ENCODE peak calls at places on chromosomes 7 and 10, in six cellular contexts. One of them, this sample, is unnamed.

GRCh38 chr7:21754963-21755362 is 190.7 kb downstream of the CDCA7L start:
- DNase-seq in stimulated activated CD4-positive, alpha-beta T cell treated with anti-CD3 and anti-CD28 coated beads, TNF-alpha, amount 100 ng/mL, for 1 hour: no peak
- DNase-seq in GM23338: peak
- DNase-seq in posterior vena cava: no peak
- DNase-seq in PC-9: no peak
- DNase-seq in NCI-H510A: no peak
- DNase-seq in this sample: no peak

GRCh38 chr7:92685146-92686042 is 95.2 kb upstream of the FAM133B start:
- DNase-seq in GM23338: peak
- DNase-seq in posterior vena cava: no peak
- DNase-seq in PC-9: no peak
- DNase-seq in stimulated activated CD4-positive, alpha-beta T cell treated with anti-CD3 and anti-CD28 coated beads, TNF-alpha, amount 100 ng/mL, for 1 hour: peak
- DNase-seq in NCI-H510A: no peak
- DNase-seq in this sample: peak

GRCh38 chr10:116985611-116986010 is 19.4 kb downstream of the SHTN1 start:
- DNase-seq in posterior vena cava: no peak
- DNase-seq in stimulated activated CD4-positive, alpha-beta T cell treated with anti-CD3 and anti-CD28 coated beads, TNF-alpha, amount 100 ng/mL, for 1 hour: no peak
- DNase-seq in PC-9: no peak
- DNase-seq in GM23338: no peak
- DNase-seq in NCI-H510A: no peak
- DNase-seq in this sample: no peak

GRCh38 chr10:121188005-121188404 is 336.8 kb downstream of the WDR11 start:
- DNase-seq in stimulated activated CD4-positive, alpha-beta T cell treated with anti-CD3 and anti-CD28 coated beads, TNF-alpha, amount 100 ng/mL, for 1 hour: no peak
- DNase-seq in PC-9: no peak
- DNase-seq in NCI-H510A: no peak
- DNase-seq in GM23338: peak
- DNase-seq in posterior vena cava: no peak
- DNase-seq in this sample: peak

GRCh38 chr7:112421666-112422486 is 28.4 kb upstream of the IFRD1 start:
- DNase-seq in GM23338: peak
- DNase-seq in PC-9: no peak
- DNase-seq in stimulated activated CD4-positive, alpha-beta T cell treated with anti-CD3 and anti-CD28 coated beads, TNF-alpha, amount 100 ng/mL, for 1 hour: no peak
- DNase-seq in posterior vena cava: no peak
- DNase-seq in NCI-H510A: no peak
- DNase-seq in this sample: no peak

GRCh38 chr10:70557086-70557845 is 45.3 kb downstream of the PRF1 start:
- DNase-seq in stimulated activated CD4-positive, alpha-beta T cell treated with anti-CD3 and anti-CD28 coated beads, TNF-alpha, amount 100 ng/mL, for 1 hour: no peak
- DNase-seq in GM23338: no peak
- DNase-seq in PC-9: no peak
- DNase-seq in posterior vena cava: peak
- DNase-seq in NCI-H510A: no peak
- DNase-seq in this sample: no peak

GRCh38 chr7:388461-388960 is 98.5 kb downstream of the FOXL3 start:
- DNase-seq in posterior vena cava: peak
- DNase-seq in PC-9: no peak
- DNase-seq in stimulated activated CD4-positive, alpha-beta T cell treated with anti-CD3 and anti-CD28 coated beads, TNF-alpha, amount 100 ng/mL, for 1 hour: no peak
- DNase-seq in NCI-H510A: no peak
- DNase-seq in GM23338: no peak
- DNase-seq in this sample: no peak

GRCh38 chr7:157513162-157513621 is 176.4 kb downstream of the DNAJB6 start:
- DNase-seq in stimulated activated CD4-positive, alpha-beta T cell treated with anti-CD3 and anti-CD28 coated beads, TNF-alpha, amount 100 ng/mL, for 1 hour: no peak
- DNase-seq in PC-9: no peak
- DNase-seq in posterior vena cava: peak
- DNase-seq in GM23338: no peak
- DNase-seq in NCI-H510A: no peak
- DNase-seq in this sample: no peak

GRCh38 chr10:44978570-44979280 is at the start of gene DEPP1:
- DNase-seq in GM23338: peak
- DNase-seq in stimulated activated CD4-positive, alpha-beta T cell treated with anti-CD3 and anti-CD28 coated beads, TNF-alpha, amount 100 ng/mL, for 1 hour: no peak
- DNase-seq in NCI-H510A: peak
- DNase-seq in PC-9: peak
- DNase-seq in posterior vena cava: peak
- DNase-seq in this sample: peak

GRCh38 chr7:5525271-5526189 is 101.9 kb upstream of the TNRC18 start:
- DNase-seq in stimulated activated CD4-positive, alpha-beta T cell treated with anti-CD3 and anti-CD28 coated beads, TNF-alpha, amount 100 ng/mL, for 1 hour: no peak
- DNase-seq in GM23338: peak
- DNase-seq in PC-9: peak
- DNase-seq in posterior vena cava: no peak
- DNase-seq in NCI-H510A: no peak
- DNase-seq in this sample: peak

This sample was measured in neural progenitor cell.